ENCODE peak calls at places on chromosomes 7 and 10, in ten cellular contexts. U, F, A, R, H, V, Q, X, N and E are unnamed samples.

GRCh38 chr10:99325261-99325660 is 3.9 kb upstream of the CNNM1 start:
- DNase-seq in U (no peak), F (no peak), A (no peak), R (no peak), H (no peak), V (no peak), Q (no peak), X (no peak), N (no peak), E (no peak)

GRCh38 chr7:24119852-24120251 is 164.1 kb upstream of the NPY start:
- DNase-seq in U (no peak), F (no peak), A (no peak), R (no peak), H (no peak), V (no peak), Q (no peak), X (no peak), N (no peak), E (no peak)

GRCh38 chr10:46557319-46558140 is 1.1 kb upstream of the GPRIN2 start:
- DNase-seq in U (no peak), F (no peak), A (no peak), R (peak), H (no peak), V (no peak), Q (no peak), X (no peak), N (no peak), E (no peak)

GRCh38 chr7:132680590-132680989 is 104.3 kb upstream of the PLXNA4 start:
- DNase-seq in U (no peak), F (no peak), A (no peak), R (no peak), H (no peak), V (no peak), Q (no peak), X (no peak), N (no peak), E (no peak)

GRCh38 chr10:24034571-24034970 is 174.4 kb upstream of the KIAA1217 start:
- DNase-seq in U (no peak), F (peak), A (no peak), R (no peak), H (no peak), V (no peak), Q (no peak), X (no peak), N (no peak), E (no peak)

GRCh38 chr7:129376076-129376777 is 58.0 kb upstream of the STRIP2 start:
- DNase-seq in U (peak), F (peak), A (peak), R (peak), H (no peak), V (peak), Q (peak), X (peak), N (peak), E (peak)

GRCh38 chr7:25953859-25954258 is 198.1 kb upstream of the NFE2L3 start:
- DNase-seq in U (no peak), F (no peak), A (no peak), R (no peak), H (no peak), V (no peak), Q (no peak), X (no peak), N (no peak), E (no peak)

GRCh38 chr7:38335123-38335489 is 61.7 kb upstream of the TARP start:
- DNase-seq in U (no peak), F (no peak), A (no peak), R (no peak), H (no peak), V (no peak), Q (no peak), X (no peak), N (peak), E (no peak)

GRCh38 chr7:27515933-27516332 is 146.8 kb downstream of the HIBADH start:
- DNase-seq in U (no peak), F (no peak), A (no peak), R (no peak), H (no peak), V (no peak), Q (no peak), X (peak), N (no peak), E (no peak)

GRCh38 chr10:97765201-97765600 is 6.6 kb downstream of the SFRP5 start:
- DNase-seq in U (no peak), F (no peak), A (no peak), R (peak), H (no peak), V (no peak), Q (no peak), X (no peak), N (no peak), E (no peak)

GRCh38 chr10:52949899-52950298 is 177.3 kb upstream of the MBL2 start:
- DNase-seq in U (no peak), F (no peak), A (peak), R (peak), H (no peak), V (no peak), Q (no peak), X (no peak), N (no peak), E (no peak)

GRCh38 chr10:12382956-12383531 is 33.7 kb downstream of the CAMK1D start:
- DNase-seq in U (no peak), F (no peak), A (peak), R (no peak), H (no peak), V (no peak), Q (no peak), X (no peak), N (no peak), E (no peak)

GRCh38 chr10:120422459-120422858 is 34.6 kb upstream of the PLPP4 start:
- DNase-seq in U (no peak), F (peak), A (peak), R (no peak), H (no peak), V (no peak), Q (no peak), X (peak), N (no peak), E (no peak)

GRCh38 chr7:107387077-107387476 is 82.8 kb upstream of the GPR22 start:
- DNase-seq in U (no peak), F (peak), A (peak), R (no peak), H (no peak), V (peak), Q (no peak), X (peak), N (no peak), E (no peak)

GRCh38 chr10:28533315-28533564 is 322 bp downstream of the WAC start:
- DNase-seq in U (no peak), F (no peak), A (no peak), R (no peak), H (no peak), V (no peak), Q (no peak), X (no peak), N (no peak), E (no peak)